ENCODE peak calls at places on chromosome 11, in four cellular contexts. Z is H9, B is H1, E is IMR-90. D is an unnamed sample.
A peak's percentile ranks its signal among the peaks of the same experiment; 100 is the strongest.

GRCh38 chr11:10499452-10500262 is 41.3 kb downstream of the RNF141 start:
- DNase-seq in Z (no peak), B (no peak), E (no peak), D (no peak)

GRCh38 chr11:3614742-3615171 is 27.0 kb downstream of the ART5 start:
- DNase-seq in Z (no peak), B (no peak), E (no peak), D (peak; percentile 49)

GRCh38 chr11:86484164-86484794 is 109.6 kb downstream of the CCDC81 start:
- DNase-seq in Z (no peak), B (no peak), E (peak; percentile 100), D (no peak)

GRCh38 chr11:10326080-10326964 is 21.4 kb downstream of the ADM start:
- DNase-seq in Z (no peak), B (no peak), E (no peak), D (no peak)

GRCh38 chr11:94405062-94405461 is 3.8 kb upstream of the GPR83 start:
- DNase-seq in Z (no peak), B (no peak), E (no peak), D (no peak)

GRCh38 chr11:123408619-123409455 is 21.2 kb upstream of the GRAMD1B start:
- DNase-seq in Z (no peak), B (no peak), E (no peak), D (no peak)

GRCh38 chr11:9878936-9879335 is 215.1 kb downstream of the SWAP70 start:
- DNase-seq in Z (no peak), B (no peak), E (no peak), D (no peak)

GRCh38 chr11:20934521-20934920 is 265.1 kb downstream of the NELL1 start:
- DNase-seq in Z (no peak), B (no peak), E (no peak), D (no peak)

GRCh38 chr11:119538748-119539147 is 115.8 kb upstream of the THY1 start:
- DNase-seq in Z (no peak), B (no peak), E (no peak), D (no peak)

GRCh38 chr11:47239889-47240288 is 8.7 kb downstream of the ACP2 start:
- DNase-seq in Z (no peak), B (no peak), E (no peak), D (no peak)

DNA sequence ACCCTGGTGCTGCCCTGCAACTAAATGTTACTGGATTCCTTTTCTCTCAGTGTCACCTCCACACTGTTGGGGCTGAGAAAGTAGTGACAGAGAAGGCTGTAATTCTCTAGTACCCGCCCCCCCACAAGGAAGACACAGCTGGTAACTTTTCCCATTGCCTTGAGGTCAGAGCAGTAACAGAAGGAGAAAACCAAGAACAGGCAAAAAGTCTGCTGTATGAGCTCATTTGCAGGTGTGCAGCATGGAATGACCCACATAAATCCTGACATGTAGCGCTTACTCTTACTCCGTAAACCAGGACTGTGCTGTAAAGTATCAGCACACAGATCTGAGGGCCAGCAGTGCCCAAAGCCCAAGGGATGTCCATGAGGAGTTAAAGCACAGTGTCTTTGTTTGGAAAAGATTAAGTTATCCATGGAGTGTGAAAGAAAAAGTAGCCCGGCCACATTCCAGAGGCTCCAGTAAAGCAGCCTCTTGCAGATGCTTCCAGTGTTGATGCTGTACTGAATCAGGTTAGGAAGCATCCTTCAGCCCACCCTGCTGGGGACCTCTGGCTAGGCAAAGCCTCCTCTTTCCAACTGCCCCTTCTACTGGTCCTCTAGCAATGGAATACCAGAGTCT is 120.6 kb downstream of the PLEKHA7 start:
- DNase-seq in Z (no peak), B (no peak), E (no peak), D (peak; percentile 89)
- H4K5ac ChIP-seq in Z (no peak overlapping the region), B (no peak overlapping the region), E (no peak overlapping the region), D (no peak overlapping the region)

DNA sequence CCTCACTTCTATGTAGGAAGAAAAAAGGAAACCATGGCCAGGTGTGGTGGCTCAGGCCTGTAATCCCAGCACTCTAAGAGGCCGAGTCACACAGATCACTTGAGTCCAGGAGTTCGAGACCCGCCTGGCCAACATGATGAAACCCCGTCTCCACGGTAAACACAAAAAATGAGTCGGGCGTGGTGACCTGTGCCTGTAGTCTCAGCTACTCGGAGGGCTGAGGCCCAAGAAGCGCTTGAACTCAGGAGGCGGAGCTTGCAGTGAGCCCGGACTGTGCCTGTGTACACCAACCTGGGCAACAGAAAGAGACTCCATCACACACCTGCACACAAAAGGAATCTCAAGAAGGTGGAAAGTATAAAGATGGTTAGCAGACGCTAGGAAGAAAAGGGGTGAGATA is 17.7 kb downstream of the DEFB131B start:
- DNase-seq in Z (no peak), B (no peak), E (no peak), D (no peak)
- H4K5ac ChIP-seq in Z (no peak overlapping the region), B (no peak overlapping the region), E (no peak overlapping the region), D (no peak overlapping the region)

GRCh38 chr11:35349897-35350296 is 69.5 kb downstream of the SLC1A2 start:
- DNase-seq in Z (no peak), B (no peak), E (no peak), D (no peak)
- H4K5ac ChIP-seq in Z (no peak overlapping the region), B (no peak overlapping the region), E (no peak overlapping the region), D (no peak overlapping the region)

GRCh38 chr11:66863428-66864125 is 6.7 kb downstream of the LRFN4 start:
- DNase-seq in Z (no peak), B (no peak), E (no peak), D (no peak)
- H4K5ac ChIP-seq in Z (no peak overlapping the region), B (no peak overlapping the region), E (no peak overlapping the region), D (no peak overlapping the region)